ENCODE peak calls at places on chromosomes 1 and 21, in four cellular contexts. U is heart right ventricle, T is coronary artery, E is caudate nucleus. P is an unnamed sample.

GRCh38 chr1:164673584-164674214 is 114.7 kb downstream of the PBX1 start:
- DNase-seq in U (no peak), E (no peak), T (no peak), P (no peak)

GRCh38 chr1:12678350-12678749 is 34.5 kb downstream of the AADACL4 start:
- DNase-seq in U (no peak), E (no peak), T (no peak), P (no peak)

GRCh38 chr1:64194168-64195088 is 9.0 kb upstream of the UBE2U start:
- DNase-seq in E (no peak), T (no peak), U (no peak), P (no peak)

GRCh38 chr1:230753191-230753585 is 6.0 kb downstream of the CAPN9 start:
- DNase-seq in T (no peak), U (no peak), E (no peak), P (no peak)

GRCh38 chr1:242398351-242398750 is 126.1 kb downstream of the PLD5 start:
- DNase-seq in U (no peak), T (no peak), E (no peak), P (no peak)

GRCh38 chr1:222370911-222371717 is 176.8 kb downstream of the HHIPL2 start:
- DNase-seq in U (no peak), T (no peak), E (no peak), P (no peak)

GRCh38 chr1:192959657-192960186 is 99.4 kb downstream of the UCHL5 start:
- DNase-seq in T (no peak), U (no peak), E (no peak), P (no peak)

GRCh38 chr1:209176866-209177430 is 406.6 kb upstream of the CAMK1G start:
- DNase-seq in T (no peak), E (no peak), U (no peak), P (no peak)

GRCh38 chr1:196409586-196409985 is 198.7 kb downstream of the KCNT2 start:
- DNase-seq in U (no peak), T (no peak), E (no peak), P (no peak)

GRCh38 chr21:26451014-26451740 is 121.9 kb downstream of the CYYR1 start:
- DNase-seq in U (no peak), E (no peak), T (no peak), P (no peak)

GRCh38 chr1:240522122-240522822 is 89.7 kb downstream of the GREM2 start:
- DNase-seq in E (no peak), U (no peak), T (no peak), P (no peak)

GRCh38 chr1:53614231-53615021 is 124.5 kb downstream of the GLIS1 start:
- DNase-seq in E (no peak), T (peak; percentile 58), U (no peak), P (no peak)

GRCh38 chr1:6123816-6124215 is 56.3 kb downstream of the CHD5 start:
- DNase-seq in E (no peak), T (no peak), U (no peak), P (no peak)

GRCh38 chr1:16021681-16022080 is at the start of gene CLCNKA:
- DNase-seq in T (no peak), E (no peak), U (no peak), P (no peak)

GRCh38 chr1:26337206-26337535 is 16.8 kb downstream of the CRYBG2 start:
- DNase-seq in U (no peak), E (no peak), T (no peak), P (no peak)

GRCh38 chr1:112998592-112999235 is 42.7 kb upstream of the SLC16A1 start:
- DNase-seq in U (peak; percentile 52), T (peak; percentile 77), E (no peak), P (no peak)

GRCh38 chr21:18493420-18493819 is 89.8 kb upstream of the TMPRSS15 start:
- DNase-seq in U (no peak), T (no peak), E (peak; percentile 2), P (no peak)

GRCh38 chr1:161082483-161082882 is 6.9 kb downstream of the NECTIN4 start:
- DNase-seq in U (no peak), E (no peak), T (no peak), P (no peak)

GRCh38 chr1:44013949-44014348 is 17.3 kb downstream of the SLC6A9 start:
- DNase-seq in T (no peak), E (no peak), U (no peak), P (no peak)

GRCh38 chr1:228298471-228298870 is 90.6 kb downstream of the OBSCN start:
- DNase-seq in T (no peak), E (no peak), U (no peak), P (no peak)

GRCh38 chr1:24541711-24542346 is 14.1 kb upstream of the NCMAP start:
- DNase-seq in U (no peak), T (no peak), E (no peak), P (no peak)

GRCh38 chr1:162823771-162824525 is 33.4 kb downstream of the HSD17B7 start:
- DNase-seq in U (no peak), T (no peak), E (no peak), P (no peak)

GRCh38 chr1:42767510-42767924 is 468 bp downstream of the C1orf50 start:
- DNase-seq in E (no peak), T (no peak), U (no peak), P (no peak)

GRCh38 chr1:20115916-20116315 is 3.4 kb downstream of the PLA2G2D start:
- DNase-seq in E (no peak), T (no peak), U (no peak), P (no peak)

GRCh38 chr21:41966872-41967621 is 13.2 kb upstream of the C2CD2 start:
- DNase-seq in U (no peak), E (no peak), T (no peak), P (no peak)

GRCh38 chr1:226118357-226118756 is 55.8 kb downstream of the H3-3A start:
- DNase-seq in U (no peak), E (no peak), T (no peak), P (no peak)

GRCh38 chr1:53998223-53998622 is 19.8 kb downstream of the LDLRAD1 start:
- DNase-seq in U (no peak), T (no peak), E (no peak), P (no peak)

GRCh38 chr1:223216074-223216473 is 73.0 kb upstream of the TLR5 start:
- DNase-seq in T (peak; percentile 31), E (no peak), U (no peak), P (no peak)

GRCh38 chr1:150683914-150684313 is 13.0 kb downstream of the GOLPH3L start:
- DNase-seq in U (no peak), E (no peak), T (no peak), P (no peak)

DNA sequence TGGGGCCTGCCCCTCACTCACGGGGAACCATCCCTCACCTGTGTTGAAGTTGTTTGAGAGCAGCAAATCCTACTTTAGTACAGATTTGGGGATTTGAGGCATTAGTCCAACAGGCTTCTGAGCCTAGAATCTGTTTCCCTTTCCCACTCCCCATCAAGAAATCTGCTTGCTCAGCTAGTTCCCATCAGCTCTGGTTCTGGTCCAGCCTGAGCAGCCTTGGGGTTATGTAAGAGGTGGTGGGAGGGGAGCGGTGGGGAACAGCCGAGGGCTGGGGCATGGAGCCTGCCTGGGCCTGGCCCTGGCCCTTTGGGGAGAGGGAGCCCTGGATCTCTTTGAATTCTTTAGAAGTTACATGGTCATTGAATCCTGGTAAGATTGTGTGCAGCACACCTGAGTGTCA is 4.1 kb downstream of the GSTM5 start:
- DNase-seq in E (no peak), U (no peak), T (no peak), P (no peak)
- H3K27ac ChIP-seq in E (no peak overlapping the region), U (no peak overlapping the region), T (peak overlapping the region; percentile 30), P (no peak overlapping the region)

GRCh38 chr1:55054396-55054795 is 15.0 kb downstream of the PCSK9 start:
- DNase-seq in E (no peak), U (no peak), T (peak; percentile 45), P (no peak)

GRCh38 chr1:55053265-55053954 is 14.1 kb downstream of the PCSK9 start:
- DNase-seq in U (no peak), E (no peak), T (no peak), P (no peak)

GRCh38 chr1:55055951-55056631 is 16.7 kb downstream of the PCSK9 start:
- DNase-seq in E (no peak), T (peak; percentile 55), U (no peak), P (no peak)

GRCh38 chr1:55056632-55056992 is 17.3 kb downstream of the PCSK9 start:
- DNase-seq in T (peak; percentile 59), E (no peak), U (no peak), P (no peak)

GRCh38 chr1:55055084-55055882 is 15.9 kb downstream of the PCSK9 start:
- DNase-seq in U (no peak), T (peak; percentile 57), E (no peak), P (no peak)
- H3K27ac ChIP-seq in U (no peak overlapping the region), T (no peak overlapping the region), E (no peak overlapping the region), P (no peak overlapping the region)

GRCh38 chr21:37063433-37063832 is 9.4 kb downstream of the PIGP start:
- DNase-seq in U (no peak), T (no peak), E (no peak), P (no peak)
- H3K27ac ChIP-seq in U (no peak overlapping the region), T (no peak overlapping the region), E (no peak overlapping the region), P (no peak overlapping the region)

DNA sequence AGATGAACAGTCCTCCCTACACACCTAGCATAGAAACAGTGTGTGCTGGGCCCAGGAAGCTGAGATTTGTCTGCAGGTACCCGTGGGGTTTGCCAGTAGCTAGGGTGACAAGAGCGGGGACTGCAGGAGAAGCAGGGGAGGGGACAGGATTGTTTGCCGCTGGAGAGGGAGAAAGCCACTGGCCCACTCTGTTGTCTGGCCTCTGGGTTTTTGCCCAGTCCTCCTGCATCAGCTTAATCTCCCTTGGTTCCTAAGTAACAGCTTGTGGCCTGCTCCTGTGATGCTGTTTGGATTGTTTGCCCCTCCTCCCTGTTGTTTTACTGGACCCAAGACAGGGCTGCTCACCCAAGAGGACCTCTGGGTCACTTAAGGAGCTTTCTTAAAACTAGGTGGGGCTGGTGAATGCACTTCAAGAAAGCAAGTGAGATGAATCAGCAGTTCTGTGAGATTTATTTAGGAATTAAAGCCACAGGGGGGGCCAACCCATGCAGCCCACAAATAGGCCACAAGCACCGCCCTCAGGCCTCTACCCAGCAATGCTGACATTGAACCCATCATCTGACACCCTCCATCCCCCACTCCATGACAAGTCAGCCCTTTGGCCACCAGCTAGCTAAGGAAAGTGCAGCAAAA is 142.8 kb downstream of the ZZZ3 start:
- DNase-seq in T (no peak), U (peak; percentile 17), E (no peak), P (no peak)
- H3K27ac ChIP-seq in T (peak overlapping the region; percentile 66), U (no peak overlapping the region), E (peak overlapping the region; percentile 52), P (no peak overlapping the region)

GRCh38 chr1:202029727-202030126 is 19.3 kb downstream of the ELF3 start:
- DNase-seq in T (no peak), E (no peak), U (no peak), P (no peak)
- H3K27ac ChIP-seq in T (no peak overlapping the region), E (no peak overlapping the region), U (no peak overlapping the region), P (no peak overlapping the region)

GRCh38 chr21:44919913-44920693 is 596 bp downstream of the ITGB2 start:
- DNase-seq in T (no peak), U (no peak), E (no peak), P (no peak)
- H3K27ac ChIP-seq in T (peak overlapping the region; percentile 56), U (peak overlapping the region; percentile 96), E (no peak overlapping the region), P (no peak overlapping the region)

DNA sequence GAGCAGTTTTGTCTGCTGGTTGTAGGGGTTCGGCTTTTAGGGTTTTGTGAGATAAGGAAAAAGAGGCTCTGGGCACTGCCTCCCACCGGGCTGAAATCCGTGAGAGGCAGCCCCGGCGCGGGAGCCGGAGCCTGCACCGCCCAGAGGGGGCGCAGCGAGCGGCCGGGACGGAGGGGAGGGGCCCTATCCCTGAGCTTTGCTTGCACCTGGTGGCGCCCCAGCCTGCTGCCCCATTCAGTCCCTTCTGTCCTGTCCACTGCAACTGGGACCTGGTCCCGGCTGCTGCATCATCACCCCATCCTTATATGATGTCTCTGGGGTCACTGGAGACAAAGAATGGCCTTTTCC is 512 bp upstream of the KCNJ6 start:
- DNase-seq in T (no peak), E (no peak), U (no peak), P (no peak)
- H3K27ac ChIP-seq in T (no peak overlapping the region), E (no peak overlapping the region), U (no peak overlapping the region), P (no peak overlapping the region)

GRCh38 chr1:185734929-185735666 is 907 bp downstream of the HMCN1 start:
- DNase-seq in E (no peak), T (no peak), U (no peak), P (no peak)
- H3K27ac ChIP-seq in E (no peak overlapping the region), T (peak overlapping the region; percentile 96), U (peak overlapping the region; percentile 81), P (peak overlapping the region; percentile 49)

P was measured in prostate gland.